ENCODE peak calls at places on chromosomes 3 and 15, in six cellular contexts. One of them, this sample, is unnamed.

GRCh38 chr15:61943992-61944391 is 116.3 kb downstream of the VPS13C start:
- DNase-seq in CD8-positive, alpha-beta memory T cell: no peak
- DNase-seq in CD4-positive, alpha-beta memory T cell: no peak
- DNase-seq in heart right ventricle: no peak
- DNase-seq in psoas muscle: no peak
- DNase-seq in CD8-positive, alpha-beta T cell: no peak
- DNase-seq in this sample: no peak

GRCh38 chr3:183534249-183534648 is 21.3 kb downstream of the KLHL6 start:
- DNase-seq in CD8-positive, alpha-beta memory T cell: no peak
- DNase-seq in CD4-positive, alpha-beta memory T cell: no peak
- DNase-seq in heart right ventricle: no peak
- DNase-seq in psoas muscle: no peak
- DNase-seq in CD8-positive, alpha-beta T cell: no peak
- DNase-seq in this sample: no peak

GRCh38 chr15:80418892-80419537 is 14.8 kb downstream of the ARNT2 start:
- DNase-seq in CD8-positive, alpha-beta memory T cell: no peak
- DNase-seq in CD4-positive, alpha-beta memory T cell: no peak
- DNase-seq in heart right ventricle: no peak
- DNase-seq in psoas muscle: no peak
- DNase-seq in CD8-positive, alpha-beta T cell: no peak
- DNase-seq in this sample: no peak

GRCh38 chr3:129617381-129618185 is 11.1 kb upstream of the PLXND1 start:
- DNase-seq in CD8-positive, alpha-beta memory T cell: no peak
- DNase-seq in CD4-positive, alpha-beta memory T cell: no peak
- DNase-seq in heart right ventricle: peak; percentile 13
- DNase-seq in psoas muscle: no peak
- DNase-seq in CD8-positive, alpha-beta T cell: no peak
- DNase-seq in this sample: no peak

GRCh38 chr15:50261979-50262378 is 3.5 kb downstream of the HDC start:
- DNase-seq in CD8-positive, alpha-beta memory T cell: no peak
- DNase-seq in CD4-positive, alpha-beta memory T cell: no peak
- DNase-seq in heart right ventricle: no peak
- DNase-seq in psoas muscle: no peak
- DNase-seq in CD8-positive, alpha-beta T cell: no peak
- DNase-seq in this sample: no peak

GRCh38 chr15:26805470-26805869 is 32.6 kb upstream of the GABRB3 start:
- DNase-seq in CD8-positive, alpha-beta memory T cell: no peak
- DNase-seq in CD4-positive, alpha-beta memory T cell: no peak
- DNase-seq in heart right ventricle: no peak
- DNase-seq in psoas muscle: no peak
- DNase-seq in CD8-positive, alpha-beta T cell: no peak
- DNase-seq in this sample: no peak

GRCh38 chr3:64145438-64145837 is 79.8 kb downstream of the PRICKLE2 start:
- DNase-seq in CD8-positive, alpha-beta memory T cell: no peak
- DNase-seq in CD4-positive, alpha-beta memory T cell: no peak
- DNase-seq in heart right ventricle: no peak
- DNase-seq in psoas muscle: no peak
- DNase-seq in CD8-positive, alpha-beta T cell: no peak
- DNase-seq in this sample: no peak

GRCh38 chr3:72904156-72904555 is 16.3 kb downstream of the GXYLT2 start:
- DNase-seq in CD8-positive, alpha-beta memory T cell: no peak
- DNase-seq in CD4-positive, alpha-beta memory T cell: no peak
- DNase-seq in heart right ventricle: no peak
- DNase-seq in psoas muscle: no peak
- DNase-seq in CD8-positive, alpha-beta T cell: no peak
- DNase-seq in this sample: no peak

GRCh38 chr3:71391361-71391760 is 192.2 kb downstream of the FOXP1 start:
- DNase-seq in CD8-positive, alpha-beta memory T cell: no peak
- DNase-seq in CD4-positive, alpha-beta memory T cell: no peak
- DNase-seq in heart right ventricle: no peak
- DNase-seq in psoas muscle: no peak
- DNase-seq in CD8-positive, alpha-beta T cell: no peak
- DNase-seq in this sample: no peak

GRCh38 chr3:16841906-16842709 is 42.6 kb upstream of the PLCL2 start:
- DNase-seq in CD8-positive, alpha-beta memory T cell: peak; percentile 78
- DNase-seq in CD4-positive, alpha-beta memory T cell: peak; percentile 81
- DNase-seq in heart right ventricle: no peak
- DNase-seq in psoas muscle: peak; percentile 29
- DNase-seq in CD8-positive, alpha-beta T cell: peak; percentile 67
- DNase-seq in this sample: peak; percentile 56

GRCh38 chr3:150348500-150348899 is 59.6 kb upstream of the TSC22D2 start:
- DNase-seq in CD8-positive, alpha-beta memory T cell: no peak
- DNase-seq in CD4-positive, alpha-beta memory T cell: no peak
- DNase-seq in heart right ventricle: no peak
- DNase-seq in psoas muscle: no peak
- DNase-seq in CD8-positive, alpha-beta T cell: no peak
- DNase-seq in this sample: no peak

GRCh38 chr15:41870689-41871081 is 23.2 kb downstream of the SPTBN5 start:
- DNase-seq in CD8-positive, alpha-beta memory T cell: peak; percentile 47
- DNase-seq in CD4-positive, alpha-beta memory T cell: peak; percentile 71
- DNase-seq in heart right ventricle: no peak
- DNase-seq in psoas muscle: no peak
- DNase-seq in CD8-positive, alpha-beta T cell: peak; percentile 58
- DNase-seq in this sample: peak; percentile 50

GRCh38 chr15:62979252-62979651 is 63.3 kb upstream of the TPM1 start:
- DNase-seq in CD8-positive, alpha-beta memory T cell: no peak
- DNase-seq in CD4-positive, alpha-beta memory T cell: no peak
- DNase-seq in heart right ventricle: no peak
- DNase-seq in psoas muscle: no peak
- DNase-seq in CD8-positive, alpha-beta T cell: no peak
- DNase-seq in this sample: no peak

GRCh38 chr3:177905173-177905894 is 630.9 kb upstream of the KCNMB2 start:
- DNase-seq in CD8-positive, alpha-beta memory T cell: no peak
- DNase-seq in CD4-positive, alpha-beta memory T cell: no peak
- DNase-seq in heart right ventricle: no peak
- DNase-seq in psoas muscle: no peak
- DNase-seq in CD8-positive, alpha-beta T cell: no peak
- DNase-seq in this sample: no peak

GRCh38 chr15:92083190-92083589 is 229.7 kb downstream of the SLCO3A1 start:
- DNase-seq in CD8-positive, alpha-beta memory T cell: no peak
- DNase-seq in CD4-positive, alpha-beta memory T cell: no peak
- DNase-seq in heart right ventricle: no peak
- DNase-seq in psoas muscle: no peak
- DNase-seq in CD8-positive, alpha-beta T cell: no peak
- DNase-seq in this sample: no peak

GRCh38 chr3:157175678-157176077 is 15.7 kb upstream of the CCNL1 start:
- DNase-seq in CD8-positive, alpha-beta memory T cell: no peak
- DNase-seq in CD4-positive, alpha-beta memory T cell: no peak
- DNase-seq in heart right ventricle: no peak
- DNase-seq in psoas muscle: no peak
- DNase-seq in CD8-positive, alpha-beta T cell: peak; percentile 23
- DNase-seq in this sample: no peak

GRCh38 chr15:63349156-63349555 is 32.5 kb downstream of the CA12 start:
- DNase-seq in CD8-positive, alpha-beta memory T cell: no peak
- DNase-seq in CD4-positive, alpha-beta memory T cell: no peak
- DNase-seq in heart right ventricle: no peak
- DNase-seq in psoas muscle: no peak
- DNase-seq in CD8-positive, alpha-beta T cell: no peak
- DNase-seq in this sample: no peak

GRCh38 chr15:83300826-83301225 is 16.4 kb upstream of the BNC1 start:
- DNase-seq in CD8-positive, alpha-beta memory T cell: no peak
- DNase-seq in CD4-positive, alpha-beta memory T cell: no peak
- DNase-seq in heart right ventricle: no peak
- DNase-seq in psoas muscle: no peak
- DNase-seq in CD8-positive, alpha-beta T cell: no peak
- DNase-seq in this sample: no peak

GRCh38 chr15:91853501-91853967 is at the start of gene SLCO3A1:
- DNase-seq in CD8-positive, alpha-beta memory T cell: peak; percentile 73
- DNase-seq in CD4-positive, alpha-beta memory T cell: peak; percentile 79
- DNase-seq in heart right ventricle: peak; percentile 84
- DNase-seq in psoas muscle: peak; percentile 82
- DNase-seq in CD8-positive, alpha-beta T cell: peak; percentile 72
- DNase-seq in this sample: peak; percentile 76

GRCh38 chr3:132332082-132332964 is 15.1 kb downstream of the ACP3 start:
- DNase-seq in CD8-positive, alpha-beta memory T cell: no peak
- DNase-seq in CD4-positive, alpha-beta memory T cell: no peak
- DNase-seq in heart right ventricle: no peak
- DNase-seq in psoas muscle: no peak
- DNase-seq in CD8-positive, alpha-beta T cell: no peak
- DNase-seq in this sample: no peak

GRCh38 chr15:91649922-91650321 is 203.6 kb upstream of the SLCO3A1 start:
- DNase-seq in CD8-positive, alpha-beta memory T cell: no peak
- DNase-seq in CD4-positive, alpha-beta memory T cell: no peak
- DNase-seq in heart right ventricle: no peak
- DNase-seq in psoas muscle: no peak
- DNase-seq in CD8-positive, alpha-beta T cell: no peak
- DNase-seq in this sample: no peak

GRCh38 chr15:85639752-85640381 is 154.9 kb downstream of the KLHL25 start:
- DNase-seq in CD8-positive, alpha-beta memory T cell: no peak
- DNase-seq in CD4-positive, alpha-beta memory T cell: no peak
- DNase-seq in heart right ventricle: no peak
- DNase-seq in psoas muscle: no peak
- DNase-seq in CD8-positive, alpha-beta T cell: no peak
- DNase-seq in this sample: no peak
- H3K27ac ChIP-seq in CD8-positive, alpha-beta memory T cell: no peak overlapping the region
- H3K27ac ChIP-seq in CD4-positive, alpha-beta memory T cell: no peak overlapping the region
- H3K27ac ChIP-seq in heart right ventricle: peak overlapping the region; percentile 31
- H3K27ac ChIP-seq in psoas muscle: peak overlapping the region; percentile 39
- H3K27ac ChIP-seq in CD8-positive, alpha-beta T cell: no peak overlapping the region
- H3K27ac ChIP-seq in this sample: no peak overlapping the region

GRCh38 chr3:43218156-43218555 is 68.2 kb upstream of the SNRK start:
- DNase-seq in CD8-positive, alpha-beta memory T cell: no peak
- DNase-seq in CD4-positive, alpha-beta memory T cell: no peak
- DNase-seq in heart right ventricle: no peak
- DNase-seq in psoas muscle: no peak
- DNase-seq in CD8-positive, alpha-beta T cell: no peak
- DNase-seq in this sample: no peak

GRCh38 chr3:43217206-43217605 is 69.1 kb upstream of the SNRK start:
- DNase-seq in CD8-positive, alpha-beta memory T cell: peak; percentile 57
- DNase-seq in CD4-positive, alpha-beta memory T cell: no peak
- DNase-seq in heart right ventricle: no peak
- DNase-seq in psoas muscle: no peak
- DNase-seq in CD8-positive, alpha-beta T cell: no peak
- DNase-seq in this sample: no peak

GRCh38 chr3:43215684-43216336 is 70.5 kb upstream of the SNRK start:
- DNase-seq in CD8-positive, alpha-beta memory T cell: peak; percentile 28
- DNase-seq in CD4-positive, alpha-beta memory T cell: no peak
- DNase-seq in heart right ventricle: no peak
- DNase-seq in psoas muscle: no peak
- DNase-seq in CD8-positive, alpha-beta T cell: no peak
- DNase-seq in this sample: no peak

GRCh38 chr3:43218921-43219320 is 67.4 kb upstream of the SNRK start:
- DNase-seq in CD8-positive, alpha-beta memory T cell: no peak
- DNase-seq in CD4-positive, alpha-beta memory T cell: no peak
- DNase-seq in heart right ventricle: no peak
- DNase-seq in psoas muscle: no peak
- DNase-seq in CD8-positive, alpha-beta T cell: no peak
- DNase-seq in this sample: no peak

DNA sequence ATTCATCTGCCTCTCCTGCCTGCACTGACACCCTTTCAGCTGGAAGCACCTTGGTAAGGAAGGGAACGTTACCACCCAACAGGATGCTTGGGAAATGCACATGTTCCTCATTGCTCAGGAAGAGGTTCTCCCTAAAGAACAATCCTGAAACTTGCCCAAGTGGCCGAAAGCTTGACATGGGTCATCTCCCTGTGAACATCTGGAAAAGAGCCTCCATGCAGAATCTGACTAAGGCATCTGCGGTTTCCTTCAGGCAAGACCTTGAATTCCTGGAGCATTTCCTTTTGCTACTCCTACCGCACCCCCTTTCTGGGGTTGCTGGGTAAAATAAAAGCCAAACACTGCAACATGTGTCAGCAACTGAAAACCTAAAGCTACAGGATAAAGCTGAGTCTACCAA is 68.7 kb upstream of the SNRK start:
- DNase-seq in CD8-positive, alpha-beta memory T cell: no peak
- DNase-seq in CD4-positive, alpha-beta memory T cell: no peak
- DNase-seq in heart right ventricle: peak; percentile 34
- DNase-seq in psoas muscle: no peak
- DNase-seq in CD8-positive, alpha-beta T cell: no peak
- DNase-seq in this sample: no peak
- H3K27ac ChIP-seq in CD8-positive, alpha-beta memory T cell: no peak overlapping the region
- H3K27ac ChIP-seq in CD4-positive, alpha-beta memory T cell: no peak overlapping the region
- H3K27ac ChIP-seq in heart right ventricle: peak overlapping the region; percentile 62
- H3K27ac ChIP-seq in psoas muscle: no peak overlapping the region
- H3K27ac ChIP-seq in CD8-positive, alpha-beta T cell: no peak overlapping the region
- H3K27ac ChIP-seq in this sample: no peak overlapping the region

GRCh38 chr3:45631486-45631885 is 36.9 kb downstream of the LIMD1 start:
- DNase-seq in CD8-positive, alpha-beta memory T cell: no peak
- DNase-seq in CD4-positive, alpha-beta memory T cell: no peak
- DNase-seq in heart right ventricle: no peak
- DNase-seq in psoas muscle: no peak
- DNase-seq in CD8-positive, alpha-beta T cell: no peak
- DNase-seq in this sample: no peak
- H3K27ac ChIP-seq in CD8-positive, alpha-beta memory T cell: no peak overlapping the region
- H3K27ac ChIP-seq in CD4-positive, alpha-beta memory T cell: no peak overlapping the region
- H3K27ac ChIP-seq in heart right ventricle: peak overlapping the region; percentile 13
- H3K27ac ChIP-seq in psoas muscle: no peak overlapping the region
- H3K27ac ChIP-seq in CD8-positive, alpha-beta T cell: no peak overlapping the region
- H3K27ac ChIP-seq in this sample: no peak overlapping the region

GRCh38 chr3:30605005-30605404 is 1.4 kb upstream of the TGFBR2 start:
- DNase-seq in CD8-positive, alpha-beta memory T cell: no peak
- DNase-seq in CD4-positive, alpha-beta memory T cell: no peak
- DNase-seq in heart right ventricle: no peak
- DNase-seq in psoas muscle: no peak
- DNase-seq in CD8-positive, alpha-beta T cell: no peak
- DNase-seq in this sample: no peak
- H3K27ac ChIP-seq in CD8-positive, alpha-beta memory T cell: no peak overlapping the region
- H3K27ac ChIP-seq in CD4-positive, alpha-beta memory T cell: peak overlapping the region; percentile 85
- H3K27ac ChIP-seq in heart right ventricle: peak overlapping the region; percentile 96
- H3K27ac ChIP-seq in psoas muscle: no peak overlapping the region
- H3K27ac ChIP-seq in CD8-positive, alpha-beta T cell: no peak overlapping the region
- H3K27ac ChIP-seq in this sample: peak overlapping the region; percentile 90

This sample was measured in effector memory CD4-positive, alpha-beta T cell.